ENCODE peak calls at places on chromosomes 3 and 15, in seven cellular contexts. H is breast epithelium, C is thyroid gland, Q is HCT116, J is Peyer's patch, F is cardiac muscle cell, L is endothelial cell of umbilical vein. R is an unnamed sample. For H3K4me1, the result is how much of the 10 kb centered on the place peaks cover.

GRCh38 chr3:30355622-30356021 is 250.8 kb upstream of the TGFBR2 start:
- DNase-seq in F (no peak), C (no peak), L (no peak), H (no peak), Q (no peak), J (no peak), R (no peak)

GRCh38 chr3:95407709-95408463 is 1345.0 kb downstream of the NSUN3 start:
- DNase-seq in Q (no peak), H (no peak), J (no peak), F (no peak), C (no peak), L (no peak), R (no peak)

GRCh38 chr15:81281925-81282895 is 41.7 kb downstream of the STARD5 start:
- DNase-seq in J (peak), Q (no peak), H (no peak), L (no peak), C (no peak), F (no peak), R (no peak)

GRCh38 chr3:110929811-110930210 is 141.8 kb upstream of the NECTIN3 start:
- DNase-seq in Q (no peak), L (no peak), H (no peak), J (no peak), F (no peak), C (no peak), R (no peak)

GRCh38 chr3:188631291-188632010 is 477.5 kb downstream of the LPP start:
- DNase-seq in L (no peak), C (no peak), J (no peak), F (no peak), Q (no peak), H (no peak), R (no peak)

GRCh38 chr15:91975241-91975978 is 121.9 kb downstream of the SLCO3A1 start:
- DNase-seq in C (no peak), H (no peak), L (no peak), J (no peak), Q (no peak), F (no peak), R (no peak)

GRCh38 chr3:117407317-117407716 is 697.7 kb downstream of the TUSC7 start:
- DNase-seq in Q (no peak), L (peak), C (no peak), F (peak), J (no peak), H (no peak), R (no peak)

GRCh38 chr3:31116651-31117050 is 222.2 kb upstream of the GADL1 start:
- DNase-seq in C (no peak), H (no peak), F (peak), Q (no peak), J (no peak), L (peak), R (no peak)

GRCh38 chr15:77974098-77974414 is 103.5 kb downstream of the TBC1D2B start:
- DNase-seq in F (peak), H (peak), J (no peak), Q (no peak), L (no peak), C (peak), R (peak)

GRCh38 chr3:62242846-62243245 is 130.5 kb downstream of the FEZF2 start:
- DNase-seq in L (no peak), Q (no peak), H (no peak), F (no peak), C (no peak), J (no peak), R (no peak)

GRCh38 chr3:63067999-63068645 is 192.9 kb upstream of the CADPS start:
- DNase-seq in J (no peak), L (peak), C (peak), F (peak), H (no peak), Q (no peak), R (no peak)

GRCh38 chr15:44370830-44371229 is 56.6 kb upstream of the CTDSPL2 start:
- DNase-seq in H (no peak), Q (no peak), L (no peak), C (no peak), J (no peak), F (no peak), R (no peak)

GRCh38 chr3:51379746-51380330 is 5.3 kb upstream of the MANF start:
- DNase-seq in L (no peak), C (no peak), J (no peak), H (no peak), Q (no peak), F (no peak), R (no peak)

GRCh38 chr15:46131876-46132275 is 497.0 kb downstream of the SQOR start:
- DNase-seq in F (no peak), H (no peak), J (no peak), Q (no peak), C (no peak), L (no peak), R (no peak)

GRCh38 chr3:40109641-40110490 is 199.6 kb upstream of the EIF1B start:
- DNase-seq in F (peak), L (peak), H (no peak), Q (no peak), C (no peak), J (no peak), R (peak)

GRCh38 chr15:80743189-80743833 is 35.9 kb upstream of the CEMIP start:
- DNase-seq in H (peak), L (no peak), J (no peak), C (no peak), F (no peak), Q (no peak), R (peak)

GRCh38 chr3:188061133-188061532 is 92.8 kb upstream of the LPP start:
- DNase-seq in J (peak), C (peak), Q (peak), L (peak), H (no peak), F (peak), R (no peak)

GRCh38 chr3:15305366-15305844 is 27.0 kb downstream of the SH3BP5 start:
- DNase-seq in L (peak), Q (peak), C (no peak), F (peak), H (no peak), J (no peak), R (no peak)

GRCh38 chr15:37260255-37260654 is 159.9 kb upstream of the MEIS2 start:
- DNase-seq in H (no peak), J (no peak), Q (no peak), C (no peak), F (no peak), L (no peak), R (no peak)

GRCh38 chr15:74451861-74452835 is 8.8 kb downstream of the UBL7 start:
- DNase-seq in L (no peak), F (no peak), C (no peak), J (no peak), Q (no peak), H (no peak), R (no peak)

GRCh38 chr15:28456476-28457395 is 76.0 kb downstream of the GOLGA8G start:
- DNase-seq in L (no peak), F (no peak), H (no peak), C (peak), Q (no peak), J (peak), R (peak)

DNA sequence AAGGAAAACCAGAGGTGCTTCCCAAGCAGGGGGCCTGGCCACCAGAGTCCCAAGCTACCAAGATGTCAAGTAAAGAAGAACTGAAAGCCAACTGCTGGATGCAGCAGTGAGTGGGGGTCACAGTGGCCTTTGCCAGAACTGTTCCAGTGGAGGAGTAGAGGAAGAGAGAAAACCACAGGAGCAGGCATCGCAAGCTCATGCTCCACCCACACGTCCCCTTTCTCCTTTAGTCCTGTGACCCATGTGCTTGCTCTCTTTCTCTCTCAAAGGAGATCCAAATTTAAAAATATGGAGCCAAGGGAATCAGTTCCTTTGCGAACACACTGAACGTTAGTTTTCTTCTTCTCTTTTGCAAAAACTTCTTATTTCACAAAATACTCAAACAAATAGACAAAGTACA is 12.4 kb upstream of the ABHD2 start:
- DNase-seq in H (no peak), F (no peak), C (no peak), Q (no peak), J (no peak), L (no peak), R (no peak)
- H3K27ac ChIP-seq in H (no peak), F (no peak), C (no peak), Q (no peak), J (no peak), L (no peak), R (no peak)

GRCh38 chr3:124878561-124879394 is 8.4 kb downstream of the ITGB5 start:
- DNase-seq in H (peak), F (peak), Q (peak), L (peak), C (no peak), J (no peak), R (peak)
- H3K4me3 ChIP-seq in H (no peak), F (no peak), Q (no peak), L (no peak), C (no peak), J (no peak), R (no peak)

GRCh38 chr15:58726867-58727266 is 22.6 kb downstream of the ADAM10 start:
- DNase-seq in F (no peak), Q (no peak), J (no peak), C (no peak), L (no peak), H (no peak), R (no peak)
- H3K4me1 ChIP-seq in F (under half), Q (under half), J (under half), C (under half), L (under half), H (under half), R (under half)

DNA sequence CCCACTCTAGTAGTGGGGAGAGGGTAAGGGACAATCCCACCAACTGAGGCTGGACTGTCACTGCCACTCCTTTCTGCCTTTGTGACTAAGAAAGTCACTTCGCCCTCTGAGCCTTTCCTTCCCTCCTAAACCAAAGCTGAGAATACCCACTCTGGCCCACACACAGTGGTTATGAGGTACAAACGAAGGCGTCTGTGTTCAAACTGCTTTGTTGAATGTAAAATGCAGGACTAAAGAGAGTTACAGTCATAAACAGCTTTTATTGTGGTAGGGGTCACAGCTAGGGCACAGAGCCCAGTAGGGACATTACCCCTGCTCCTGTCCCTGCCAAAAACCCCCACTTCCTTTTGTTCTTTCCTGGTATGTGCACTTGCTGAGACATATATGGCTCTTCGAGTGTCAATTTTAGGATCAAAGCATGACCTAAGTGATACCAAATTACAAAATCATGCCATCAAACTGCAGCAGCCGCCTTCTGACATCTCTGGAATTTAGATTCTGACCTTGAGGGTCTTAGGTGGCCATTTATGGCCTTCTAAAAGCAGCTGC is 45.1 kb downstream of the CTDSPL start:
- DNase-seq in H (no peak), C (no peak), J (no peak), L (peak), Q (no peak), F (no peak), R (no peak)
- H3K27ac ChIP-seq in H (no peak), C (no peak), J (peak), L (peak), Q (no peak), F (peak), R (peak)

GRCh38 chr3:13072239-13073041 is 789 bp downstream of the IQSEC1 start:
- DNase-seq in F (no peak), Q (no peak), H (peak), L (no peak), C (no peak), J (peak), R (no peak)
- H3K4me3 ChIP-seq in F (no peak), Q (no peak), H (peak), L (no peak), C (no peak), J (peak), R (no peak)